ENCODE peak calls at places on chromosomes 4 and X, in four cellular contexts. C is WTC11, M is A549, I is HepG2. R is an unnamed sample.

GRCh38 chrX:147537172-147537571 is 374.5 kb upstream of the FMR1 start:
- DNase-seq in C (no peak), M (no peak), I (no peak), R (no peak)

GRCh38 chrX:110131031-110131430 is 128.1 kb downstream of the TMEM164 start:
- DNase-seq in C (no peak), M (no peak), I (no peak), R (no peak)

GRCh38 chr4:11801466-11802446 is 373.1 kb upstream of the HS3ST1 start:
- DNase-seq in C (no peak), M (peak), I (no peak), R (no peak)

GRCh38 chr4:88734403-88734949 is 36.8 kb upstream of the NAP1L5 start:
- DNase-seq in C (no peak), M (no peak), I (no peak), R (no peak)

GRCh38 chr4:40731792-40732245 is 17.9 kb upstream of the NSUN7 start:
- DNase-seq in C (no peak), M (no peak), I (peak), R (no peak)

GRCh38 chr4:26217961-26218676 is 102.7 kb upstream of the RBPJ start:
- DNase-seq in C (no peak), M (no peak), I (no peak), R (no peak)

GRCh38 chrX:124257924-124258706 is 74.3 kb upstream of the TEX13D start:
- DNase-seq in C (no peak), M (no peak), I (no peak), R (no peak)

GRCh38 chr4:117324851-117325491 is 239.6 kb upstream of the TRAM1L1 start:
- DNase-seq in C (no peak), M (no peak), I (no peak), R (no peak)

GRCh38 chrX:104370089-104370488 is 115.4 kb upstream of the ESX1 start:
- DNase-seq in C (peak), M (peak), I (peak), R (peak)

GRCh38 chr4:164876680-164877324 is at the start of gene APELA:
- DNase-seq in C (no peak), M (no peak), I (peak), R (no peak)

GRCh38 chr4:76690906-76691275 is 207.1 kb downstream of the SOWAHB start:
- DNase-seq in C (no peak), M (no peak), I (no peak), R (no peak)

GRCh38 chr4:113162089-113162488 is 112.6 kb downstream of the ANK2 start:
- DNase-seq in C (no peak), M (no peak), I (no peak), R (no peak)

GRCh38 chr4:129561886-129562285 is 465.9 kb downstream of the C4orf33 start:
- DNase-seq in C (no peak), M (no peak), I (no peak), R (no peak)

GRCh38 chr4:184568770-184569169 is 80.5 kb downstream of the CASP3 start:
- DNase-seq in C (no peak), M (no peak), I (no peak), R (no peak)

GRCh38 chrX:102899940-102900916 is 36.8 kb upstream of the RAB40AL start:
- DNase-seq in C (peak), M (peak), I (peak), R (peak)

GRCh38 chr4:159386620-159387019 is 283.7 kb downstream of the RAPGEF2 start:
- DNase-seq in C (no peak), M (no peak), I (no peak), R (no peak)

GRCh38 chr4:176769519-176769918 is 23.2 kb downstream of the VEGFC start:
- DNase-seq in C (no peak), M (peak), I (no peak), R (no peak)

GRCh38 chr4:76658231-76659102 is 223.4 kb downstream of the SHROOM3 start:
- DNase-seq in C (no peak), M (no peak), I (no peak), R (no peak)

GRCh38 chr4:38105475-38105874 is 145.3 kb downstream of the PTTG2 start:
- DNase-seq in C (no peak), M (no peak), I (no peak), R (no peak)

GRCh38 chr4:106676173-106676921 is 307.8 kb upstream of the GIMD1 start:
- DNase-seq in C (no peak), M (no peak), I (no peak), R (no peak)

GRCh38 chrX:103052625-103053024 is 11.3 kb downstream of the BEX1 start:
- DNase-seq in C (no peak), M (no peak), I (peak), R (no peak)

GRCh38 chrX:130171446-130172126 is at the start of gene RAB33A:
- DNase-seq in C (peak), M (no peak), I (no peak), R (no peak)

GRCh38 chrX:110061138-110061537 is 58.2 kb downstream of the TMEM164 start:
- DNase-seq in C (no peak), M (no peak), I (no peak), R (no peak)

GRCh38 chr4:150337709-150338108 is 244.2 kb upstream of the MAB21L2 start:
- DNase-seq in C (no peak), M (no peak), I (no peak), R (no peak)

GRCh38 chrX:71178908-71179307 is 34.3 kb downstream of the NLGN3 start:
- DNase-seq in C (peak), M (peak), I (peak), R (peak)

GRCh38 chrX:44637282-44637681 is 94.6 kb upstream of the FUNDC1 start:
- DNase-seq in C (no peak), M (no peak), I (no peak), R (no peak)

GRCh38 chrX:151713859-151714258 is 2.0 kb upstream of the FATE1 start:
- DNase-seq in C (peak), M (peak), I (peak), R (peak)

GRCh38 chr4:40630335-40631021 is 814 bp upstream of the RBM47 start:
- DNase-seq in C (peak), M (peak), I (no peak), R (no peak)

GRCh38 chr4:25914670-25915358 is 794 bp downstream of the SMIM20 start:
- DNase-seq in C (no peak), M (no peak), I (no peak), R (no peak)

GRCh38 chrX:113400193-113400704 is 559.6 kb upstream of the AMOT start:
- DNase-seq in C (no peak), M (no peak), I (peak), R (no peak)

GRCh38 chr4:77418333-77418732 is 187.3 kb upstream of the CXCL13 start:
- DNase-seq in C (no peak), M (peak), I (no peak), R (no peak)

GRCh38 chrX:140983730-140984129 is 18.7 kb upstream of the SPANXB1 start:
- DNase-seq in C (no peak), M (peak), I (no peak), R (no peak)

GRCh38 chr4:65599335-65599734 is 71.0 kb downstream of the EPHA5 start:
- DNase-seq in C (no peak), M (peak), I (no peak), R (no peak)

GRCh38 chr4:144787365-144788263 is 141.7 kb downstream of the HHIP start:
- DNase-seq in C (no peak), M (peak), I (peak), R (peak)

GRCh38 chr4:140049024-140049923 is 104.7 kb downstream of the MAML3 start:
- DNase-seq in C (peak), M (peak), I (peak), R (no peak)

GRCh38 chr4:164252286-164252685 is 501.6 kb upstream of the SMIM31 start:
- DNase-seq in C (peak), M (no peak), I (no peak), R (no peak)

GRCh38 chr4:111464251-111465045 is 680.8 kb upstream of the FAM241A start:
- DNase-seq in C (no peak), M (no peak), I (no peak), R (no peak)

GRCh38 chrX:13868481-13869040 is 51.7 kb upstream of the GPM6B start:
- DNase-seq in C (no peak), M (no peak), I (no peak), R (no peak)

DNA sequence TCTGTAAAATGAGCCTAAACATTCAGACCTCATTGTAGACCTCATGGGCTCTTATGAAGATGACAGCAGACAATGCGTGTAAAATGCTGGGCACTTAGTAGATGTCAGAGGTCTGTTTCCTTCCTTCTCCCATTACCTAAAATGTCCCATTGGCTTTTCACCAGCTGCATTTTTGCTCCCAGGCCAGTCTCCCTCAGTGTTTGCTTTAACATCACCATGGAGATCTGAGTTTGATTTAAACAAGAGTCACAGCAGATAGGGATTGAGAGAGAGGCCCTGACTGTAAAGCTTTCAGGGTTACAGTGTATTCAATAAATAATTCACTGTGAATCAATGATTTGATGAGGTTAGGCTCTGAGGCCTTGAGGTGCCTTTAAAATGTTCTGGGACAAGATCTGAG is 24.3 kb downstream of the PSAPL1 start:
- DNase-seq in C (no peak), M (no peak), I (no peak), R (no peak)
- TF ChIP-seq HMGXB4 in C (no peak), M (no peak), I (no peak), R (no peak)

GRCh38 chr4:166067915-166068314 is 194.9 kb downstream of the TLL1 start:
- DNase-seq in C (no peak), M (no peak), I (no peak), R (no peak)

GRCh38 chr4:166064706-166065105 is 191.7 kb downstream of the TLL1 start:
- DNase-seq in C (no peak), M (no peak), I (no peak), R (no peak)

GRCh38 chr4:166066936-166067335 is 193.9 kb downstream of the TLL1 start:
- DNase-seq in C (no peak), M (no peak), I (no peak), R (no peak)

DNA sequence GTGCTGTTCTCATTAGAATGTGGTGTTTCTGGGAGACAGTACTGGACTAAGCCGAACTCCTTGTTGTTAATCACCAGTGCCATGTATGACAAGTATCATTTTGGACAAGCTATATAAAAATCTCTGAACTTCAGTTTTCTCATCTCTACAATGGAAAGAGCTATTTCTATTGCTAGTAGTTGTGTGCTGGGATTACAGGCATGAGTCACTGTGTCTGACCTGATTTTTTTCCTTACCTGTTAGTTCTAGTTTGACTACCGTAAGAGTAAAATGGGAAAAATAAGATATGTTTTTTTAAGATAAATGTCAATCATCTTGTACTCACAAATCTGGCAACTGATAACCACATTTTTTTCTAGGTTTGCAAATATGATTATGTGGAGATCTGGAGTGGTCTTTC is 192.3 kb downstream of the TLL1 start:
- DNase-seq in C (no peak), M (no peak), I (no peak), R (no peak)
- TF ChIP-seq HMGXB4 in C (no peak), M (no peak), I (no peak), R (no peak)

GRCh38 chr4:13988347-13989265 is 361.1 kb upstream of the BOD1L1 start:
- DNase-seq in C (no peak), M (peak), I (no peak), R (no peak)
- TF ChIP-seq HMGXB4 in C (no peak), M (no peak), I (no peak), R (no peak)

GRCh38 chr4:83107636-83108035 is 6.9 kb downstream of the PLAC8 start:
- DNase-seq in C (no peak), M (no peak), I (no peak), R (no peak)
- TF ChIP-seq HMGXB4 in C (no peak), M (no peak), I (no peak), R (no peak)

DNA sequence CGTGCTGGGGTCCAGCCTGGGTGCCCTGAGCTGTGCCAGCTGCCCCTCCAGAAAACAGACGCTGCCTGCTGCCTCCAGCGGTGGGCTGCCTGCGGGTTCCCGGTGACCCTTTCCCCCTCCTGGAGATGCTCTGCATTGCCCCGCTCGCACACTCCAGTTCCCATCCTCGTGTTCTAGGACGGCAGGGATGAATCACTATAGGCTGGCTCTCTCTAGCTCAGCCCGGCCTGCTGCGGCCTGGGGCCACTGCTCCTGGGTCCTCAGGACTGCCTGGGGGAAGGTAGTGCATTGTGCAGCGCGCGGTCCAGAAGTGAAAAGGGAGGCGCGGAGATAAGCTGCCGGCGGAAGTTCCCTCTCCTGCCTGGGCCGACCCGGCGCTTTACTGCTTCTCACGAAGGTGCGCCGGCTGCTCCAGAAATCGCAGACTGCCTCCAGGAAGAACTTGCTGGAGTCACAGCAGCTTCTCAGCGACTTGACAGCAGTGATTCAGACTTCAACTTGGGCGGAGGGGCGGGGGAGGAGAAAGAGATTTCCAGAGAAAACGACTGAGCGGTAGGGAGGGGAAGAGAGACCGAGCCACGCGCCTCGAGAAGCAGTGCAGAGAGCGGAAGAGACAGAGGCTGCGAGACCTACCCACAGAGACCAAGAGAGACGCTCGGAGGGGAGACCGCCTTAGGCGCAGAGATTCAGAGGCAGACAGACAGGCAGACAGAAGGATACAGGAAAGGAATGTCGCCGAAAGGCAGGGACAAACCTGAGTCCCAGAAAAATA is 6.7 kb upstream of the MSX1 start:
- DNase-seq in C (peak), M (no peak), I (no peak), R (peak)
- TF ChIP-seq HMGXB4 in C (no peak), M (no peak), I (no peak), R (no peak)

DNA sequence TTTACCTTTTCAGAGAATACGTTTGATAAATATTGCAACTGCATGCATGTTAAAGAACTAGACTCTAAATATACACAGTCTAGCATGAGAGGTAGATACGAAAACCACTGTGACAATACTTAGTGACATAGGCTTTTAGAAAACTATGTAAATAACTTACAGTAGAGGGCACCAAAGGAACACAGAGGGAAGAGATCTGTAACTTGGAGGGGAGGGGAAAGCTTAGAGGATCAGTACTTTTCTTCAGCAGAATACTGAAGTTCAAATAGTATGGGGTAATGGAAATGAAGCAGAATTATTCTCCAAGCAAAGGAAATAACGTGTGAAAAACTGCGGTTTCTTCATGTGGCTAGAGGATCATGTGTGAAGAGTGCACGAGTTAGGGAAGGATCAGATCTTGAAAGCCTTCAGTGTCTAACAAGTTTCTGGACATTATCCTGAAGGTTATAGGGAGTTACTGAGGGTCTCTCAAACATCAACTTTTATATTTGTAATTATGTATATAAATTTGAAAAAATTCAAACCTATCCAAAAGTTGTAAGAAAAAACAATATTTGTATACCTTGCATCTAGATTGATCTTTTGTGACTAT is 264.3 kb downstream of the NPFFR2 start:
- DNase-seq in C (no peak), M (peak), I (peak), R (peak)
- TF ChIP-seq HMGXB4 in C (no peak), M (no peak), I (no peak), R (no peak)

GRCh38 chr4:6327220-6327917 is 57.7 kb downstream of the WFS1 start:
- DNase-seq in C (peak), M (peak), I (peak), R (peak)
- TF ChIP-seq HMGXB4 in C (no peak), M (no peak), I (peak), R (no peak)

GRCh38 chr4:6440506-6441201 is 31.8 kb downstream of the PPP2R2C start:
- DNase-seq in C (no peak), M (no peak), I (no peak), R (no peak)

GRCh38 chr4:6441202-6441582 is 31.2 kb downstream of the PPP2R2C start:
- DNase-seq in C (no peak), M (no peak), I (no peak), R (no peak)

GRCh38 chr4:6439120-6439757 is 33.2 kb downstream of the PPP2R2C start:
- DNase-seq in C (no peak), M (no peak), I (no peak), R (no peak)

GRCh38 chr4:6435010-6435409 is 37.4 kb downstream of the PPP2R2C start:
- DNase-seq in C (no peak), M (peak), I (no peak), R (no peak)

GRCh38 chr4:6437682-6438264 is 34.6 kb downstream of the PPP2R2C start:
- DNase-seq in C (no peak), M (no peak), I (no peak), R (no peak)
- TF ChIP-seq HMGXB4 in C (no peak), M (no peak), I (no peak), R (no peak)

R was measured in K562.